ENCODE peak calls at places on chromosomes 16 and 17, in four cellular contexts. One of them, this sample, is unnamed.

GRCh38 chr17:42163113-42163512 is 8.3 kb upstream of the RAB5C start:
- DNase-seq in A549: peak; percentile 53
- DNase-seq in K562: peak; percentile 68
- DNase-seq in H1: peak; percentile 94
- DNase-seq in this sample: no peak

GRCh38 chr17:64126918-64127317 is 3.0 kb downstream of the ERN1 start:
- DNase-seq in K562: no peak
- DNase-seq in H1: no peak
- DNase-seq in A549: no peak
- DNase-seq in this sample: no peak

GRCh38 chr16:75193730-75194444 is 13.1 kb downstream of the CTRB2 start:
- DNase-seq in K562: no peak
- DNase-seq in H1: no peak
- DNase-seq in A549: no peak
- DNase-seq in this sample: no peak

GRCh38 chr16:20905576-20905975 is 5.0 kb downstream of the LYRM1 start:
- DNase-seq in H1: no peak
- DNase-seq in A549: no peak
- DNase-seq in K562: no peak
- DNase-seq in this sample: no peak

GRCh38 chr16:29154676-29155121 is 169.8 kb downstream of the LAT start:
- DNase-seq in K562: no peak
- DNase-seq in H1: no peak
- DNase-seq in A549: no peak
- DNase-seq in this sample: no peak

GRCh38 chr16:1920727-1921155 is 2.5 kb upstream of the HS3ST6 start:
- DNase-seq in K562: peak; percentile 78
- DNase-seq in A549: peak; percentile 53
- DNase-seq in H1: peak; percentile 78
- DNase-seq in this sample: no peak

GRCh38 chr17:57477483-57478357 is 221.4 kb downstream of the MSI2 start:
- DNase-seq in A549: no peak
- DNase-seq in H1: no peak
- DNase-seq in K562: no peak
- DNase-seq in this sample: no peak

GRCh38 chr17:62895650-62896301 is 70.3 kb upstream of the TANC2 start:
- DNase-seq in H1: no peak
- DNase-seq in A549: no peak
- DNase-seq in K562: no peak
- DNase-seq in this sample: no peak

GRCh38 chr17:83041305-83041704 is 38.1 kb upstream of the METRNL start:
- DNase-seq in H1: no peak
- DNase-seq in K562: no peak
- DNase-seq in A549: peak; percentile 26
- DNase-seq in this sample: no peak

GRCh38 chr16:52034830-52035229 is 512.1 kb downstream of the TOX3 start:
- DNase-seq in H1: no peak
- DNase-seq in K562: no peak
- DNase-seq in A549: no peak
- DNase-seq in this sample: no peak

GRCh38 chr16:85151603-85152413 is 39.5 kb upstream of the CIBAR2 start:
- DNase-seq in H1: no peak
- DNase-seq in A549: no peak
- DNase-seq in K562: peak; percentile 84
- DNase-seq in this sample: no peak

GRCh38 chr16:87435399-87436224 is 43.5 kb downstream of the MAP1LC3B start:
- DNase-seq in K562: no peak
- DNase-seq in A549: no peak
- DNase-seq in H1: no peak
- DNase-seq in this sample: no peak

GRCh38 chr16:23724438-23725131 is 11.6 kb upstream of the ERN2 start:
- DNase-seq in H1: no peak
- DNase-seq in K562: no peak
- DNase-seq in A549: no peak
- DNase-seq in this sample: no peak

GRCh38 chr16:86640265-86640843 is 62.0 kb downstream of the FOXL1 start:
- DNase-seq in K562: no peak
- DNase-seq in H1: no peak
- DNase-seq in A549: no peak
- DNase-seq in this sample: no peak

GRCh38 chr16:54402270-54402669 is 115.7 kb upstream of the IRX3 start:
- DNase-seq in A549: no peak
- DNase-seq in H1: no peak
- DNase-seq in K562: no peak
- DNase-seq in this sample: no peak

GRCh38 chr16:13923703-13924298 is 3.8 kb downstream of the ERCC4 start:
- DNase-seq in K562: peak; percentile 35
- DNase-seq in H1: no peak
- DNase-seq in A549: peak; percentile 68
- DNase-seq in this sample: peak; percentile 20

GRCh38 chr16:30122621-30123160 is 329 bp downstream of the MAPK3 start:
- DNase-seq in H1: no peak
- DNase-seq in K562: no peak
- DNase-seq in A549: no peak
- DNase-seq in this sample: no peak

GRCh38 chr17:19306160-19307111 is 56.1 kb downstream of the B9D1 start:
- DNase-seq in A549: no peak
- DNase-seq in H1: no peak
- DNase-seq in K562: no peak
- DNase-seq in this sample: peak; percentile 94

GRCh38 chr16:66880288-66881013 is at the start of gene PDP2:
- DNase-seq in A549: peak; percentile 96
- DNase-seq in K562: peak; percentile 99
- DNase-seq in H1: peak; percentile 97
- DNase-seq in this sample: peak; percentile 80

GRCh38 chr16:22787456-22788189 is 26.3 kb upstream of the HS3ST2 start:
- DNase-seq in K562: no peak
- DNase-seq in A549: no peak
- DNase-seq in H1: no peak
- DNase-seq in this sample: no peak

DNA sequence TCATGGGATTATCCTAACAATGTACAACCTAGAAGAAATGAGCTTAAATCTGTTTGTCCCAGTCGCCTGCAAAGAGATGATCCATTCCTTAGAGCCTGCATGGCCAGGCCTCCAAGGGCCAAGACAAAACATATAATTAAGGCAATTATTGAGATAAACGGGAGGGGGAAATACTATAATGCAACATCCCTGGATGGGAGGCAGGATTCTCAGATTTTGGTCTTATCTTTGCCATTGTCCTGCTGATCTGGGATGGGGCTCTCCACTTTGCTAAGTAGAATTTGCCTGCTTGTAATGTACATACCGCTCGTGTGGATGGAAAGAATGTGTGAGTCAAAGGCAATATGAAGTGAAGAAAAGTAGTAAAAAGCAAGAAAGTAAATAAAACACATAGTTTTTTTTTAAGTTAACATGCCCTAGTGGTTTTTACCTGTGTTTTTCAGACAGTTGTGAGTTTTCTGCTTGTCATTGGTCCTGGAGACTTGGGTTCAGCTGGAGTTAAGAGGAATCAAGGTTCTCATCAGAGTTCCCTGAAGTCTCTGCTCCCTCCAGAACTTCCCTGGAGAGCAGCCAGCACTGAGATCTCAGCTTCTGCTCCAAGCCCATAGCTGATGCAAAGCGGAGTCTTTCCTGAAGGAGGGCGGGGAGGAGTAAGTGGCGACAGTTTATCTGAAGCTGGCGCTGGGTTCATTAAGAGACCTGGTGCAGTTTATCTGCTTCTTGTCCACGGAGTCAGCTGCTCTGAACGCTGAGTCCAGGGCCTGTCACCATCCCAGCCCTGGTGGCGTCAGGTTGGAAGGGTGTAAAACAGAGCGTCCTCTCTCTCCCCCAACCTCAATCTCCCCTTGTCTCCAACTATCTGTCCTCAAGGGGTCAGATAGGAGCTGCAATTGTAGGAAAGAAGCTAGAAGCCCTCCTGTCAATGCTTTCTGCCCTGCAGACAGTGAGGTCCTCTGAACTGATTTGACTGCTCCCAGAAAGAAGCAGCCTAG is 30.1 kb downstream of the HOXB1 start:
- DNase-seq in H1: no peak
- DNase-seq in A549: peak; percentile 53
- DNase-seq in K562: peak; percentile 69
- DNase-seq in this sample: no peak
- TF ChIP-seq CEBPB in H1: no peak
- TF ChIP-seq CEBPB in A549: no peak
- TF ChIP-seq CEBPB in K562: no peak
- TF ChIP-seq CEBPB in this sample: no peak

GRCh38 chr17:79875511-79875910 is 36.3 kb upstream of the CBX4 start:
- DNase-seq in A549: no peak
- DNase-seq in K562: no peak
- DNase-seq in H1: no peak
- DNase-seq in this sample: no peak
- TF ChIP-seq KDM1A in A549: no peak
- TF ChIP-seq KDM1A in K562: no peak
- TF ChIP-seq KDM1A in H1: no peak
- TF ChIP-seq KDM1A in this sample: no peak

GRCh38 chr17:72336804-72337070 is 215.9 kb downstream of the SOX9 start:
- DNase-seq in K562: no peak
- DNase-seq in H1: no peak
- DNase-seq in A549: no peak
- DNase-seq in this sample: no peak

GRCh38 chr17:72336026-72336803 is 215.4 kb downstream of the SOX9 start:
- DNase-seq in H1: peak; percentile 46
- DNase-seq in A549: no peak
- DNase-seq in K562: no peak
- DNase-seq in this sample: no peak

GRCh38 chr17:72333570-72333969 is 212.8 kb downstream of the SOX9 start:
- DNase-seq in H1: no peak
- DNase-seq in K562: no peak
- DNase-seq in A549: no peak
- DNase-seq in this sample: no peak

GRCh38 chr17:72332367-72332766 is 211.5 kb downstream of the SOX9 start:
- DNase-seq in A549: no peak
- DNase-seq in K562: no peak
- DNase-seq in H1: no peak
- DNase-seq in this sample: peak; percentile 28

GRCh38 chr17:72334205-72334604 is 213.4 kb downstream of the SOX9 start:
- DNase-seq in A549: peak; percentile 22
- DNase-seq in H1: no peak
- DNase-seq in K562: no peak
- DNase-seq in this sample: no peak
- TF ChIP-seq CEBPB in A549: no peak
- TF ChIP-seq CEBPB in H1: no peak
- TF ChIP-seq CEBPB in K562: no peak
- TF ChIP-seq CEBPB in this sample: no peak

GRCh38 chr17:7673239-7673638 is 14.1 kb downstream of the TP53 start:
- DNase-seq in H1: peak; percentile 89
- DNase-seq in A549: peak; percentile 64
- DNase-seq in K562: peak; percentile 29
- DNase-seq in this sample: peak; percentile 3

GRCh38 chr17:7676533-7676932 is 10.8 kb downstream of the TP53 start:
- DNase-seq in H1: no peak
- DNase-seq in A549: no peak
- DNase-seq in K562: no peak
- DNase-seq in this sample: no peak

GRCh38 chr17:7674934-7675333 is 12.4 kb downstream of the TP53 start:
- DNase-seq in H1: no peak
- DNase-seq in A549: no peak
- DNase-seq in K562: no peak
- DNase-seq in this sample: no peak

DNA sequence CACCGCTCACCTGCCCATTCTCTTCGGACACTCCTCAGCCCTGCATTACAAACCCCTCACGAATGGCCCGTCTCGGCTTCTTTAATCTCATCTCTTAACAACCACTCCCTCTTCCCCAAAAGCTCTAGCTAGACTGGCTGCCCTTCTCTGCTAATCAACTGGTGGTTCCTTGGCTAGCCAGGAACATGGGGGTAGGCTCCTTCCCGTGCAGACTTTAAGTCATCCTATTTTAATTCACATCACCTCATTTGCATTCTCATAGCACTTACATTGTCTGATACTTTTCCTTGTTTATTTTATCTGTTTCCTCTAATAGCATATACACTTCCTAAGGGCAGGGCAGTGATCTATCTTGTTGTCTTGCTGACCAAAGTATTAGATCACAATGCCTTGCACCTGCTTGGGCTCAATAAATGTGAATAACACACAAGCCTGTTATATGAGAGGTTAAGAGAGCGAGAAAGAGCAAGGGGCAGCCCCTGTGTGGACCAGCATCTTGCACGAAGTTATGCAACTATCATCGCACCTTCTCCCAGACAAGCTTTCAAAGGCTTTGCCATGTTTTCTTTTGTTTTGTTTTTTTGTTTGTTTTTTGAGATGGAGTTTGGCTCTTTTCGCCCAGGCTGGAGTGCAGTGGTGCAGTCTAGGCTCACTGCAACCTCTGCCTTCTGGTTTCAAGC is 9.8 kb downstream of the TP53 start:
- DNase-seq in A549: no peak
- DNase-seq in H1: no peak
- DNase-seq in K562: no peak
- DNase-seq in this sample: no peak
- TF ChIP-seq KDM1A in A549: no peak
- TF ChIP-seq KDM1A in H1: no peak
- TF ChIP-seq KDM1A in K562: no peak
- TF ChIP-seq KDM1A in this sample: no peak

This sample was measured in GM12878.